ENCODE peak calls at places on chromosomes 4 and X, in eight cellular contexts. I is mammary epithelial cell; S is tibial nerve; T is CD8-positive, alpha-beta memory T cell; X is naive thymus-derived CD4-positive, alpha-beta T cell; A is breast epithelium; C is mesenchymal stem cell; Y is HCT116. P is an unnamed sample. For H3K9me3, the result is how much of the 10 kb centered on the place peaks cover.

GRCh38 chr4:146179784-146180405 is 4.4 kb downstream of the LSM6 start:
- DNase-seq in I (no peak), T (no peak), C (no peak), X (no peak), S (no peak), Y (no peak), A (no peak), P (no peak)

GRCh38 chr4:133000012-133000411 is 149.1 kb upstream of the PCDH10 start:
- DNase-seq in C (peak), S (no peak), A (no peak), Y (no peak), X (no peak), I (peak), T (no peak), P (peak)

GRCh38 chr4:173168396-173169177 is at the start of gene GALNT7:
- DNase-seq in C (peak), X (peak), T (peak), Y (no peak), I (peak), A (peak), S (peak), P (peak)

GRCh38 chrX:135740683-135741149 is 27.3 kb downstream of the CT45A3 start:
- DNase-seq in A (no peak), S (no peak), X (peak), T (no peak), Y (peak), I (no peak), C (no peak), P (peak)

GRCh38 chr4:25022198-25022597 is 8.5 kb downstream of the LGI2 start:
- DNase-seq in S (no peak), X (no peak), C (no peak), A (no peak), Y (no peak), I (no peak), T (no peak), P (no peak)

GRCh38 chr4:6917445-6918241 is 8.0 kb downstream of the TBC1D14 start:
- DNase-seq in C (peak), S (peak), T (no peak), X (no peak), I (no peak), A (peak), Y (peak), P (peak)

GRCh38 chrX:106728337-106728736 is 1.8 kb downstream of the RNF128 start:
- DNase-seq in X (no peak), A (no peak), S (no peak), I (no peak), T (no peak), C (no peak), Y (no peak), P (no peak)

GRCh38 chrX:3442685-3443084 is 96.2 kb upstream of the MXRA5 start:
- DNase-seq in X (no peak), Y (no peak), T (no peak), S (no peak), A (no peak), C (no peak), I (no peak), P (no peak)

GRCh38 chrX:1528884-1529203 is 8.1 kb downstream of the P2RY8 start:
- DNase-seq in C (no peak), A (no peak), Y (no peak), S (no peak), X (no peak), T (no peak), I (no peak), P (no peak)

GRCh38 chrX:41302293-41302868 is 31.6 kb upstream of the DDX3X start:
- DNase-seq in A (peak), Y (no peak), S (no peak), X (no peak), T (no peak), I (peak), C (peak), P (no peak)

GRCh38 chr4:168891086-168891485 is 119.0 kb downstream of the CBR4 start:
- DNase-seq in I (no peak), T (no peak), A (no peak), Y (no peak), S (no peak), C (no peak), X (no peak), P (no peak)

GRCh38 chrX:30246769-30247489 is at the start of gene MAGEB1:
- DNase-seq in T (no peak), I (no peak), A (no peak), S (no peak), X (no peak), Y (peak), C (no peak), P (peak)

DNA sequence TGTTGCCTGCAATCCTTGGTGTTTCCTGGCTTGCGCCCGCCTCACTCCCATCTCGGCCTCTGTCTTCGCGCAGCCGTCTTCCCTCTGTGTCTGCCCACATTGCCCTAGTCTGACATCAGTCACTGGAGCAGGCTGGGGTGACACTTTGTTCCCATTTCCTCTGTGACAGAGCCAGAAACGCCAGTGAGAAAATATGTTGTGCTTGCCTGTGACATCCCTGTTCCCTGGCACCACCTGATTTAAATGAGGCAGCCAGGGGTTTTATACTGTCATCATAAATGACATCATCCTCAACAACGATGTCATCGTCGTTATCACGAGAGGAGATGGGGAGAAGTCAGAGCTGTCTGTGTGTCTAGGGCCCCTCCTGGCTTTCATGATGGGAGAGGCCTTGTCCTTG is 29.1 kb downstream of the ZNF185 start:
- DNase-seq in T (no peak), X (no peak), A (no peak), I (no peak), S (no peak), Y (no peak), C (peak), P (no peak)
- H3K9me3 ChIP-seq in T (under half), X (under half), A (under half), I (under half), S (under half), Y (under half), C (under half), P (under half)

DNA sequence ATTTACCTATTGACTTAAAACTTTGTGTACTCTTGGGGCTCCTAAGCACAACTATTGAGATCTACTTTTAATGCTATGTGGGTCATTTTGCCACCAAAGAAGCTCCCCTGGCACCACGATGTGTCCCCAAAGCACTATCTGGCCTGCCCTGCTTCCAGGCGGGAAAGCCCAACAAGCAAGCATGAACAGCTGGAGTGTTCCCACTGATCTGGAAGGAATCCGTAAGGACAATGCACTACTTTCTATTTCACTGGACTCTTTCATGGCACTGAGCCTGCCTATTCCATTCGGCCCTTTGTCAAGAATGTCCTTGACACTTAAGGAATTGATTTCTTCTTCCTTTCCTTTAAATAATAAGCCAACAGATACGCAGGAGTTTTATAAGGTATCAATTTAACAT is 38.8 kb downstream of the GRIA3 start:
- DNase-seq in T (no peak), X (no peak), C (no peak), S (no peak), Y (no peak), A (no peak), I (no peak), P (no peak)
- H3K9me3 ChIP-seq in T (under half), X (under half), C (under half), S (under half), Y (under half), A (under half), I (under half), P (under half)

GRCh38 chr4:77538574-77539157 is 67.0 kb upstream of the CXCL13 start:
- DNase-seq in Y (peak), X (no peak), S (no peak), C (peak), T (no peak), A (no peak), I (peak), P (peak)
- H3K9me3 ChIP-seq in Y (under half), X (under half), S (under half), C (under half), T (under half), A (under half), I (under half), P (under half)

DNA sequence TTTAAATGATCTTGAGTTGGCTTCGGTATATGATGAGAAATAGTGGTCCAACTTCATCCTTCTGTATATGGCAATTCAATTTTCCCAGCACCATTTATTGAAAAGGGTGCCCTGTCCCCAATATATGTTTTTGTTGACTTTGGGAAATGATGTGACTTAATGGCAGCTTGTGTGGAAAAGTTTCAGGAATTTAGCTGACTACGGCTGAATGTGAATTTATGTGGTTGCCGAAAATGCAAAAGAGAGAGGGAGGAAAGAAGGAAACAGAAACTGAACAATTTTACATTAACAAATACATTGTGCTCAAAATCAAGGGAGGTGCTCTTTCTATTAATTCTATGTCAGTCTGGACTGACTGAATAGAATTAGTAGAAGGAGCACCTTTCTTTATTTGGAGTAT is 101.8 kb upstream of the CYSLTR1 start:
- DNase-seq in Y (no peak), S (no peak), C (no peak), I (no peak), T (no peak), X (no peak), A (no peak), P (no peak)
- H3K9me3 ChIP-seq in Y (under half), S (under half), C (under half), I (under half), T (under half), X (under half), A (under half), P (under half)